ENCODE peak calls at places on chromosomes 2 and 18, in nine cellular contexts. V is neural progenitor cell, G is adrenal gland, Z is thoracic aorta, R is spleen, E is tibial artery, L is cardiac muscle cell, Q is sigmoid colon, M is GM23248. B is an unnamed sample.

GRCh38 chr2:121617042-121617599 is 32.1 kb downstream of the CLASP1 start:
- DNase-seq in Q (no peak), Z (no peak), V (peak; percentile 21), L (peak; percentile 40), R (no peak), G (no peak), E (no peak), M (peak; percentile 10), B (no peak)

GRCh38 chr2:204544961-204545860 is at the start of gene PARD3B:
- DNase-seq in L (peak; percentile 85), V (peak; percentile 84), M (peak; percentile 88), R (peak; percentile 83), E (peak; percentile 45), G (peak; percentile 67), Z (no peak), Q (peak; percentile 78), B (peak; percentile 63)

GRCh38 chr2:105796131-105796638 is 51.5 kb downstream of the NCK2 start:
- DNase-seq in G (no peak), Z (no peak), Q (no peak), M (no peak), L (no peak), V (no peak), E (no peak), R (no peak), B (no peak)

GRCh38 chr2:147182260-147182659 is 662.6 kb upstream of the ACVR2A start:
- DNase-seq in E (no peak), Q (no peak), R (no peak), Z (no peak), M (no peak), L (no peak), V (no peak), G (no peak), B (no peak)

GRCh38 chr2:2075866-2076265 is 255.2 kb downstream of the MYT1L start:
- DNase-seq in G (no peak), R (no peak), E (no peak), Q (no peak), L (no peak), V (no peak), M (no peak), Z (no peak), B (no peak)

GRCh38 chr2:105324732-105325131 is 4.8 kb downstream of the TGFBRAP1 start:
- DNase-seq in E (no peak), M (peak; percentile 54), V (peak; percentile 28), L (no peak), Z (no peak), R (no peak), G (no peak), Q (no peak), B (no peak)

GRCh38 chr18:33873127-33873526 is 295.1 kb downstream of the ASXL3 start:
- DNase-seq in Q (no peak), Z (no peak), V (no peak), G (no peak), M (no peak), E (no peak), L (no peak), R (no peak), B (no peak)

GRCh38 chr2:94871226-94872087 is at the start of gene TEKT4:
- DNase-seq in Q (no peak), L (peak; percentile 2), V (no peak), G (no peak), Z (no peak), R (peak; percentile 68), M (peak; percentile 10), E (no peak), B (no peak)

GRCh38 chr2:227821043-227821942 is 7.7 kb downstream of the CCL20 start:
- DNase-seq in G (no peak), R (no peak), Q (no peak), E (no peak), Z (no peak), L (no peak), M (no peak), V (no peak), B (no peak)

GRCh38 chr2:37615808-37616673 is 55.4 kb downstream of the CDC42EP3 start:
- DNase-seq in Z (no peak), E (peak; percentile 74), V (no peak), R (peak; percentile 92), G (no peak), Q (peak; percentile 69), L (no peak), M (no peak), B (no peak)

GRCh38 chr2:217286833-217287232 is 427.0 kb upstream of the TNP1 start:
- DNase-seq in Z (no peak), L (no peak), M (peak; percentile 63), R (no peak), G (no peak), V (no peak), E (no peak), Q (no peak), B (no peak)

GRCh38 chr18:12309683-12310198 is 1.7 kb downstream of the TUBB6 start:
- DNase-seq in E (no peak), G (no peak), Z (no peak), Q (no peak), V (no peak), L (no peak), R (no peak), M (peak; percentile 75), B (peak; percentile 50)

GRCh38 chr18:12307871-12308385 is at the start of gene TUBB6:
- DNase-seq in L (peak; percentile 76), G (peak; percentile 65), V (peak; percentile 86), Q (peak; percentile 89), R (peak; percentile 81), E (peak; percentile 61), Z (no peak), M (peak; percentile 95), B (peak; percentile 73)

GRCh38 chr18:12308386-12309100 is 502 bp downstream of the TUBB6 start:
- DNase-seq in Z (peak; percentile 73), L (peak; percentile 80), M (peak; percentile 99), V (peak; percentile 87), Q (peak; percentile 95), R (peak; percentile 87), E (peak; percentile 89), G (peak; percentile 86), B (peak; percentile 96)

GRCh38 chr18:12312936-12313335 is 4.9 kb downstream of the TUBB6 start:
- DNase-seq in E (no peak), V (no peak), M (peak; percentile 46), G (no peak), L (no peak), Z (no peak), R (no peak), Q (no peak), B (no peak)

DNA sequence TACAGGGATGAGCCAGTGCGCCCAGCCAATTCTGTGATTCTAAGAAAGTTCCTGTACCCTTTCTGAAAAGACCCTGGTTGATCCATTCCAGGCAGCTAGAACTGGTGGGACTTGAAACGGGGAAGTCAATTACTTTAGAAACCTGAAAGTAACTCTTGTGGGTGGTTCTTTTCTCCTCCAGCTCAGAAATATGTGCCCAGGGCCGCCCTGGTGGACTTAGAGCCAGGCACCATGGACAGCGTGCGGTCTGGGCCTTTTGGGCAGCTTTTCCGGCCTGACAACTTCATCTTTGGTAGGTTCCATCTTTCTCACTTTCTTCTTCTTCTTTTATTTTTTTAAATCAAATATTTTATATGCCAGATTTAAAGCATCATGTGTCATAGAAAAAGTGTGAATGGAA is 2.7 kb downstream of the TUBB6 start:
- DNase-seq in V (no peak), Z (no peak), Q (peak; percentile 62), L (no peak), G (no peak), E (no peak), R (no peak), M (peak; percentile 55), B (peak; percentile 48)
- H3K36me3 ChIP-seq in V (peaks cover 25% of the 10 kb centered on the region), Z (peaks cover 23% of the 10 kb centered on the region), Q (peaks cover 14% of the 10 kb centered on the region), L (peaks cover 26% of the 10 kb centered on the region), G (no peaks in the 10 kb centered on the region), E (peaks cover 28% of the 10 kb centered on the region), R (no peaks in the 10 kb centered on the region), M (peaks cover 62% of the 10 kb centered on the region), B (peaks cover 24% of the 10 kb centered on the region)

GRCh38 chr2:144403940-144404339 is 116.0 kb downstream of the ZEB2 start:
- DNase-seq in Q (no peak), M (no peak), E (no peak), L (no peak), R (no peak), V (no peak), Z (no peak), G (no peak), B (no peak)

GRCh38 chr2:144401036-144401435 is 118.9 kb downstream of the ZEB2 start:
- DNase-seq in V (no peak), Q (no peak), Z (no peak), E (no peak), L (no peak), M (no peak), G (no peak), R (no peak), B (no peak)

GRCh38 chr2:144404621-144405312 is 115.2 kb downstream of the ZEB2 start:
- DNase-seq in G (no peak), Z (no peak), Q (no peak), E (no peak), V (no peak), L (no peak), R (no peak), M (no peak), B (no peak)

GRCh38 chr2:144405313-144405710 is 114.6 kb downstream of the ZEB2 start:
- DNase-seq in V (no peak), G (no peak), E (no peak), L (no peak), M (no peak), Z (no peak), Q (no peak), R (no peak), B (no peak)

DNA sequence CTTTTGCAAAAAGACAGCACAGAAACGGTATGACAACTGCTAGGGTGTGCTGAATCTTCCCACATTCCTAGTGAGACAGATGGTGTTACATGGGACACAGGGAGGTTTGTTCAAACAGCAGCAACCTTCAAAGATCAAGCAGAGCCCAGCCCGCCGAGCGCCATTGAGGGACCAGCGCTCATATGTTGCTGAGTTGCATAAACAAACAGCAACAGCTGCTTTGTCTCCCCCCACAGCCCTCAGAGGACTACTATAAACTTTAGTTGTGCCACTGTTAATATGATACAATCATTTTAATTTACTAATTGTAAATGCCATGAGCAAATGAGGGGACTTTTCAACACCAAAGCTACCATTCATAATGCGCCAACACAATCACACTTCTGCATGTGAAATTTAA is 117.6 kb downstream of the ZEB2 start:
- DNase-seq in M (no peak), Q (no peak), Z (no peak), R (no peak), E (no peak), V (no peak), G (peak; percentile 42), L (no peak), B (no peak)
- H3K27ac ChIP-seq in M (no peak overlapping the region), Q (no peak overlapping the region), Z (no peak overlapping the region), R (peak overlapping the region; percentile 30), E (no peak overlapping the region), V (no peak overlapping the region), G (peak overlapping the region; percentile 23), L (no peak overlapping the region), B (peak overlapping the region; percentile 47)

DNA sequence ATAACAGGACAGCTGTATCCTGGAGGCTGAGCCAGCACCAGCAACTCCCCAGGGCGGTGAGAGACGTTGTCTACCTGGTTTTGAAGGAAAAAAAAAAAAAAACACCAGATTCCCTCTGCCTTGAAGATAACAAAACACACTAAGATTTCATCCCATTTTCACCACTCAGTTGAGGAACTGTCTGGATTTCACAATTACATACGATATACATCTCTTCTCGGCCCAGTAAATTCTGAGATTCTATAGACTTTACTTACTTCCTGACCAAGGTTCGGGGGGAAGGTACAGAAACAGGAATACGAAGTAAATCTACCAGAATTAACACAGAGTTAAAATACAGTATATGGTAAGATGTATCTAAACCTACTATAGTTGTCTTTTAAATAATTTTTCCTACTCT is 8.4 kb downstream of the ZNF516 start:
- DNase-seq in M (no peak), Z (no peak), Q (no peak), E (no peak), R (no peak), G (no peak), L (no peak), V (no peak), B (no peak)
- H3K4me1 ChIP-seq in M (peaks cover 43% of the 10 kb centered on the region), Z (peaks cover 3% of the 10 kb centered on the region), Q (peaks cover 33% of the 10 kb centered on the region), E (peaks cover 14% of the 10 kb centered on the region), R (peaks cover 4% of the 10 kb centered on the region), G (peaks cover 6% of the 10 kb centered on the region), L (peaks cover 18% of the 10 kb centered on the region), V (peaks cover 65% of the 10 kb centered on the region), B (peaks cover 26% of the 10 kb centered on the region)

GRCh38 chr2:231461516-231461971 is 2.7 kb downstream of the NCL start:
- DNase-seq in E (no peak), R (peak; percentile 49), Z (no peak), Q (no peak), V (no peak), G (no peak), M (no peak), L (no peak), B (no peak)
- H3K36me3 ChIP-seq in E (peaks cover 64% of the 10 kb centered on the region), R (peaks cover 62% of the 10 kb centered on the region), Z (peaks cover 57% of the 10 kb centered on the region), Q (peaks cover 64% of the 10 kb centered on the region), V (peaks cover 58% of the 10 kb centered on the region), G (no peaks in the 10 kb centered on the region), M (peaks cover 67% of the 10 kb centered on the region), L (peaks cover 62% of the 10 kb centered on the region), B (peaks cover 63% of the 10 kb centered on the region)

B was measured in right atrium auricular region.